ENCODE peak calls at places on chromosomes 4 and X, in nine cellular contexts. F is mesothelial cell of epicardium; Z is upper lobe of right lung; U is CD8-positive, alpha-beta T cell; K is transverse colon; P is fibroblast of lung; S is heart right ventricle; A is LNCaP clone FGC; R is AG09309. J is an unnamed sample.

GRCh38 chrX:10608099-10608498 is 12.3 kb downstream of the MID1 start:
- DNase-seq in F (no peak), Z (no peak), U (no peak), K (peak), P (peak), S (no peak), A (no peak), R (no peak), J (no peak)

GRCh38 chr4:176508780-176509331 is 189.1 kb downstream of the SPCS3 start:
- DNase-seq in F (no peak), Z (no peak), U (no peak), K (no peak), P (no peak), S (no peak), A (no peak), R (no peak), J (no peak)

GRCh38 chrX:55758033-55758432 is 40.5 kb downstream of the RRAGB start:
- DNase-seq in F (no peak), Z (no peak), U (no peak), K (no peak), P (peak), S (no peak), A (no peak), R (no peak), J (no peak)

GRCh38 chr4:181478675-181479074 is 764.5 kb upstream of the TENM3 start:
- DNase-seq in F (no peak), Z (no peak), U (no peak), K (no peak), P (peak), S (no peak), A (no peak), R (no peak), J (no peak)

GRCh38 chrX:40646489-40647306 is 663 bp downstream of the CXorf38 start:
- DNase-seq in F (no peak), Z (peak), U (peak), K (peak), P (peak), S (peak), A (no peak), R (no peak), J (no peak)

GRCh38 chr4:120071192-120071795 is 4.6 kb upstream of the MAD2L1 start:
- DNase-seq in F (no peak), Z (no peak), U (peak), K (peak), P (peak), S (no peak), A (peak), R (no peak), J (no peak)

GRCh38 chr4:27005512-27006246 is 145.0 kb downstream of the STIM2 start:
- DNase-seq in F (no peak), Z (no peak), U (no peak), K (no peak), P (peak), S (no peak), A (no peak), R (peak), J (no peak)

GRCh38 chrX:16222123-16222522 is 54.8 kb downstream of the MAGEB17 start:
- DNase-seq in F (no peak), Z (no peak), U (no peak), K (no peak), P (peak), S (no peak), A (no peak), R (peak), J (peak)

GRCh38 chrX:40245411-40246140 is 147.8 kb upstream of the BCOR start:
- DNase-seq in F (no peak), Z (peak), U (no peak), K (no peak), P (peak), S (peak), A (no peak), R (no peak), J (no peak)

GRCh38 chr4:57424231-57424897 is 314.2 kb upstream of the IGFBP7 start:
- DNase-seq in F (no peak), Z (no peak), U (no peak), K (no peak), P (peak), S (no peak), A (no peak), R (peak), J (peak)

GRCh38 chrX:13742397-13743176 is 8.0 kb downstream of the OFD1 start:
- DNase-seq in F (no peak), Z (no peak), U (peak), K (peak), P (no peak), S (no peak), A (no peak), R (no peak), J (no peak)

GRCh38 chr4:13701937-13702446 is 74.5 kb upstream of the BOD1L1 start:
- DNase-seq in F (no peak), Z (no peak), U (no peak), K (no peak), P (peak), S (no peak), A (no peak), R (peak), J (no peak)

GRCh38 chrX:63506320-63506719 is 155.2 kb upstream of the SPIN4 start:
- DNase-seq in F (no peak), Z (no peak), U (no peak), K (no peak), P (peak), S (no peak), A (peak), R (no peak), J (no peak)

GRCh38 chr4:28146191-28146590 is 1285.5 kb downstream of the STIM2 start:
- DNase-seq in F (no peak), Z (no peak), U (no peak), K (no peak), P (no peak), S (no peak), A (no peak), R (no peak), J (no peak)

GRCh38 chrX:19007011-19007410 is 23.1 kb upstream of the PHKA2 start:
- DNase-seq in F (no peak), Z (no peak), U (no peak), K (no peak), P (no peak), S (no peak), A (no peak), R (no peak), J (no peak)

GRCh38 chrX:41314204-41314603 is 19.8 kb upstream of the DDX3X start:
- DNase-seq in F (no peak), Z (no peak), U (no peak), K (no peak), P (no peak), S (no peak), A (no peak), R (no peak), J (no peak)

GRCh38 chr4:25911356-25911755 is 2.7 kb upstream of the SMIM20 start:
- DNase-seq in F (no peak), Z (no peak), U (no peak), K (no peak), P (no peak), S (no peak), A (no peak), R (no peak), J (no peak)

GRCh38 chrX:107451754-107452153 is 2.3 kb downstream of the FRMPD3 start:
- DNase-seq in F (no peak), Z (no peak), U (peak), K (no peak), P (no peak), S (no peak), A (no peak), R (no peak), J (no peak)

GRCh38 chr4:96472103-96472867 is 632.4 kb downstream of the PDHA2 start:
- DNase-seq in F (no peak), Z (no peak), U (no peak), K (no peak), P (peak), S (no peak), A (no peak), R (no peak), J (no peak)

GRCh38 chr4:73976217-73976616 is 5.6 kb downstream of the PF4 start:
- DNase-seq in F (no peak), Z (no peak), U (no peak), K (no peak), P (no peak), S (no peak), A (no peak), R (no peak), J (no peak)

GRCh38 chrX:152926279-152926678 is 28.4 kb downstream of the ZNF185 start:
- DNase-seq in F (no peak), Z (no peak), U (peak), K (peak), P (peak), S (no peak), A (peak), R (no peak), J (peak)

GRCh38 chrX:119495734-119496520 is 27.7 kb downstream of the SLC25A5 start:
- DNase-seq in F (no peak), Z (no peak), U (no peak), K (peak), P (no peak), S (no peak), A (no peak), R (no peak), J (no peak)

GRCh38 chr4:189021831-189022230 is 882.6 kb downstream of the TRIML1 start:
- DNase-seq in F (no peak), Z (no peak), U (no peak), K (no peak), P (peak), S (no peak), A (no peak), R (no peak), J (no peak)

GRCh38 chr4:5616331-5616950 is 91.9 kb downstream of the EVC2 start:
- DNase-seq in F (no peak), Z (no peak), U (no peak), K (no peak), P (no peak), S (no peak), A (no peak), R (no peak), J (no peak)

GRCh38 chr4:141258558-141258957 is 37.9 kb downstream of the ZNF330 start:
- DNase-seq in F (no peak), Z (no peak), U (no peak), K (no peak), P (no peak), S (no peak), A (no peak), R (no peak), J (no peak)

GRCh38 chr4:65416875-65417274 is 253.4 kb downstream of the EPHA5 start:
- DNase-seq in F (no peak), Z (no peak), U (no peak), K (peak), P (peak), S (peak), A (peak), R (no peak), J (no peak)

DNA sequence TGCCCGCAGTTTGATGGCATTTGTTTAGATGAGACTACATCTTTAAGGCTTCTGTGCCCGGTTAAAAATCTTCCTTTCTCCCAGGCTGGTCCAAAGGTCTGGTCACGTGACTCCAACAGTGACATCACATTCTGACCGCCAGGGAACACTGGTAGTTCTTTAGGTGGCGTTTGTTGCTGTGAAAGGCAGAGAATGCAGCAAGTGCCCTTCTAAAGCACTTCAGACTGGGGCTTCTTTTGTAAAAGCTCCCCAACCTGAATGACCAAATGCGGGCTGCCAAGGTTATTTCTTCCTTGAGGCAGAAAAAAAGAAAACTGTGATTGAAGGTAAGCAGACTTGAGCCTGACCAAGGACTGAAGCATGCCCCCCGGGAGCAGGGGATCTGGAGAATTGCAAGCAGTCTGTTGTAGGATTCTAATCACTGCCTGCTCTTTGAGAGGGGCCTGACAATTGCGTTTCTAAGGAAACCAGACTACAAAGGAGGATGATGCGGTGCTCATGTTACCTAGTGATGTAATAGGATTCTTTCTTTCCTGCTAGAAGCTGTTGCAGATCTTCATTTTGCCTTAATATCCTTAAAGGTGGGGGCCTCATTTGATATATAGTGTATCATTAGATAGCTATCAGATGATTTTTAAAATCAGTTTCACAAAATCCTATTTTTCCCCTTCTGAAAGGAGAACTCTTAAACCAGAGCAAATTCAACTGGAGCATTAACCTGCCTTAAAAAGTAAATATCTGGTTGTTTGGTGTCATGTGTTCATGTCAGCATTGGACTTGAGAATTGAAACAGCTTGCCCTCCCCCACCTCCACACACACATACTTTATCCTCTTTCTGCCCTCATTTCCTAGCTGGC is 133.1 kb downstream of the AKAP4 start:
- DNase-seq in F (peak), Z (no peak), U (no peak), K (peak), P (peak), S (no peak), A (no peak), R (no peak), J (no peak)
- TF ChIP-seq CTCF in F (no peak), Z (no peak), U (no peak), K (peak), P (no peak), S (no peak), A (no peak), R (no peak), J (no peak)

GRCh38 chrX:8183281-8183680 is 12.2 kb upstream of the VCX2 start:
- DNase-seq in F (no peak), Z (no peak), U (no peak), K (no peak), P (peak), S (no peak), A (no peak), R (no peak), J (no peak)

DNA sequence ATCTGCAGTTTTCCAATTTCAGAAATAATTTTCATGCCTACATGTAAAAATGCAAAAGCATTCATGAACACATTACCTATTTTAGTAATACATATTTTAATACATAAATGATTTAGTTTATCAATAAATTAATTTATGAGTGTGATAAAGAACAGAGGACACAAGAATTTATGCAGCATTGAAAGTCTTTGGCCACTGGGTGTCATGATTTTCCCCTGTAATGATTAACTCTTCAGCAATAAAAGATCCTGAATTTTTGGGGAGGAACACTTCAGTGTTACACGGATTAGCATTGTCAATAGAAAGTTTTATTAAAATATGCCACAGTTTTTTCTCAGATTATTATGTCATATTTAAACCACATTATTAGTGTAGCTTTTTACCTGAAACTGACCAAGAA is 8.6 kb upstream of the VCX2 start:
- DNase-seq in F (no peak), Z (no peak), U (no peak), K (no peak), P (no peak), S (no peak), A (no peak), R (no peak), J (no peak)
- TF ChIP-seq CTCF in F (no peak), Z (peak), U (no peak), K (no peak), P (no peak), S (peak), A (peak), R (no peak), J (no peak)

DNA sequence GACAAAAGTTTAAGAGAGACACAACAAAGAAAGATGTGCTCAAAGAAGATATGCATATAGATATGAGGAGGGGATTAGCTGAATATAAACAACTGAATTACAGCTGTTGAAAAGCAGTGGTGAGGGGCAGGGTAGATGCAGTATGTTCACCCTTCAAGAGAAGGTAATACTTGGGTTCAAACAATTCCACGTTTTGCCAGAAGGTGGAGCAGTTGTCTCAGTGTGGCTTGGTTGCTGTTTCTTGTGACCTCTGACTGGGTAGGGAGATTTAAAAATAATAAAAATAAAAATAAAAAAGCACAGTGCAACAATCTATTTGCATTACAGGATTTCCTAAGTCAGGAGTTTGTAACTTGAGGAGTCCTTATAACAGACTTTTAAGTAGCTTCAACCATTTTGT is 23.3 kb downstream of the PHOX2B start:
- DNase-seq in F (no peak), Z (no peak), U (no peak), K (no peak), P (no peak), S (no peak), A (no peak), R (no peak), J (no peak)
- TF ChIP-seq CTCF in F (no peak), Z (no peak), U (no peak), K (no peak), P (no peak), S (no peak), A (peak), R (peak), J (no peak)

GRCh38 chr4:98928505-98929340 is at the start of gene EIF4E:
- DNase-seq in F (peak), Z (peak), U (peak), K (peak), P (peak), S (peak), A (peak), R (peak), J (peak)
- TF ChIP-seq CTCF in F (no peak), Z (peak), U (peak), K (peak), P (no peak), S (peak), A (peak), R (peak), J (peak)

GRCh38 chr4:154349829-154350228 is 141.8 kb downstream of the DCHS2 start:
- DNase-seq in F (no peak), Z (no peak), U (no peak), K (no peak), P (no peak), S (no peak), A (no peak), R (no peak), J (no peak)
- TF ChIP-seq CTCF in F (no peak), Z (peak), U (no peak), K (peak), P (peak), S (peak), A (peak), R (peak), J (peak)

GRCh38 chrX:106401965-106402559 is 209.7 kb upstream of the RADX start:
- DNase-seq in F (no peak), Z (no peak), U (no peak), K (peak), P (no peak), S (no peak), A (no peak), R (no peak), J (no peak)

GRCh38 chrX:106404512-106404911 is 207.3 kb upstream of the RADX start:
- DNase-seq in F (no peak), Z (no peak), U (no peak), K (no peak), P (no peak), S (no peak), A (no peak), R (no peak), J (no peak)
- TF ChIP-seq CTCF in F (no peak), Z (no peak), U (no peak), K (peak), P (no peak), S (no peak), A (peak), R (peak), J (no peak)

GRCh38 chr4:8235686-8236085 is 33.9 kb upstream of the HTRA3 start:
- DNase-seq in F (no peak), Z (no peak), U (no peak), K (no peak), P (no peak), S (no peak), A (no peak), R (no peak), J (no peak)

GRCh38 chr4:8236920-8237195 is 32.7 kb upstream of the HTRA3 start:
- DNase-seq in F (no peak), Z (no peak), U (no peak), K (no peak), P (no peak), S (no peak), A (no peak), R (no peak), J (no peak)

GRCh38 chr4:8237256-8237989 is 32.1 kb upstream of the HTRA3 start:
- DNase-seq in F (no peak), Z (no peak), U (no peak), K (no peak), P (no peak), S (no peak), A (no peak), R (no peak), J (no peak)

GRCh38 chr4:8235224-8235623 is 34.3 kb upstream of the HTRA3 start:
- DNase-seq in F (no peak), Z (no peak), U (no peak), K (no peak), P (no peak), S (no peak), A (no peak), R (no peak), J (no peak)

DNA sequence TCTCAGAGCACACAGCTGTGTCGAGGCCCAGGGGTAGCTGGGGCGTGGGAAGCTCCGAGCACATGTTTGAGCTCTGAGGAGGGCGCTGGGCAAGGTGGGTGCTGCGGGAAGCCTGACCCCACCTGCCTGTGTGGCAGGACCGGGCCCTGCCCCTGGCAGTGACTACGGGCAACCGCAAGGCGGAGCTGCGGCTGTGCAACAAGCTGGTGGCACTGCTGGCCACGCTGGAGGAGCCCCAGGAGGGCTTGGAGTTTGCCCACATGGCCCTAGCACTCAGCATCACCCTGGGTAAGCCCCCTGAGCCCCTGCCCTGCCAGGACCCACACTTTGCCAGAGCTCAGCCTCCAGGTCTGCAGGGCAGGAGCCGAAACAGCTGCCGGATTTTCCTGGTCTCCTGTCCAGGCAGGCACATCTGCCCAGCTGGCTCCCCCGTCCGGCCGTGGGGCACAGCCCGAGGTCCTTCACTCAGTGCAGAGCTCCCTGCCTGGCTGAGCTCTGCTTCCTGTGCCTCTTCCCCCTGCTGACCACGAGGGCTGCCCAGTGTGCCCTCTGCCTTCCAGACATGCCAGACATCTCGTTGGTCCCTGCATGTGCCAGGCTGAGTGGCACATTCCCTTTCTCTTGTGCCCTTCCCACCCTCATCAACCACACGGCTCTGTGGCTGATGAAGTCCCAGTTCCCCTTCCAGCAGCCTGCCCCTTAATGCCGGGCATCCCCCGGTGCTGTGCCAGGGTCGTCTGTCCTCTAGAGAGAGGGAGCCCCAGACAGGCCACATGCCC is 33.2 kb upstream of the HTRA3 start:
- DNase-seq in F (no peak), Z (no peak), U (no peak), K (no peak), P (no peak), S (no peak), A (no peak), R (no peak), J (no peak)
- TF ChIP-seq CTCF in F (no peak), Z (no peak), U (no peak), K (no peak), P (no peak), S (no peak), A (no peak), R (no peak), J (no peak)